ENCODE peak calls at places on chromosomes 13 and 19, in eight cellular contexts. J is AG04450, K is upper lobe of left lung, Y is lung, F is body of pancreas, T is heart left ventricle, A is adrenal gland, O is ascending aorta. M is an unnamed sample. For H3K9me3 and H3K27me3, the result is how much of the 10 kb centered on the place peaks cover.

GRCh38 chr19:8561071-8561764 is 16.0 kb downstream of the MYO1F start:
- DNase-seq in J (no peak), O (no peak), F (no peak), T (no peak), A (no peak), Y (no peak), K (no peak), M (no peak)

GRCh38 chr19:45733160-45733810 is at the start of gene MEIOSIN:
- DNase-seq in F (no peak), J (no peak), K (no peak), A (no peak), T (no peak), Y (no peak), O (no peak), M (no peak)

GRCh38 chr13:49066856-49067255 is 91.1 kb downstream of the FNDC3A start:
- DNase-seq in T (no peak), O (no peak), Y (no peak), F (no peak), K (no peak), A (no peak), J (no peak), M (no peak)

GRCh38 chr19:28960586-28960985 is 252.4 kb downstream of the UQCRFS1 start:
- DNase-seq in A (no peak), O (no peak), F (no peak), Y (no peak), T (no peak), J (no peak), K (no peak), M (no peak)

GRCh38 chr13:30845297-30846214 is 60.5 kb upstream of the MEDAG start:
- DNase-seq in K (no peak), T (no peak), O (no peak), J (no peak), F (no peak), Y (no peak), A (no peak), M (no peak)

GRCh38 chr13:39245688-39246087 is 207.4 kb downstream of the NHLRC3 start:
- DNase-seq in A (no peak), F (no peak), Y (no peak), O (no peak), J (no peak), K (no peak), T (no peak), M (no peak)

GRCh38 chr13:38628554-38628953 is 58.3 kb upstream of the FREM2 start:
- DNase-seq in T (no peak), Y (no peak), F (no peak), O (no peak), J (no peak), K (no peak), A (no peak), M (no peak)

GRCh38 chr19:55091126-55091910 is 15.6 kb downstream of the EPS8L1 start:
- DNase-seq in A (no peak), F (no peak), T (no peak), J (no peak), Y (no peak), K (no peak), O (no peak), M (no peak)

GRCh38 chr19:15161028-15161984 is 39.5 kb downstream of the NOTCH3 start:
- DNase-seq in O (no peak), K (no peak), J (no peak), F (no peak), Y (no peak), A (no peak), T (no peak), M (no peak)

GRCh38 chr13:95185851-95186250 is 115.4 kb downstream of the ABCC4 start:
- DNase-seq in K (peak), J (no peak), A (no peak), T (no peak), F (no peak), O (no peak), Y (no peak), M (no peak)

GRCh38 chr19:5985098-5985783 is 7.3 kb upstream of the RANBP3 start:
- DNase-seq in J (no peak), K (no peak), O (no peak), T (no peak), A (no peak), F (no peak), Y (no peak), M (no peak)

GRCh38 chr13:50513528-50513863 is 330.0 kb downstream of the DLEU7 start:
- DNase-seq in J (no peak), K (no peak), O (no peak), T (no peak), A (no peak), F (no peak), Y (no peak), M (no peak)

GRCh38 chr19:19543640-19544039 is 5.6 kb downstream of the CILP2 start:
- DNase-seq in A (no peak), F (no peak), J (no peak), T (no peak), K (no peak), O (no peak), Y (no peak), M (no peak)

GRCh38 chr19:19642506-19643157 is 825 bp downstream of the GMIP start:
- DNase-seq in Y (no peak), A (peak), T (peak), O (no peak), K (peak), F (no peak), J (no peak), M (no peak)

GRCh38 chr13:114115191-114115671 is 17.2 kb downstream of the RASA3 start:
- DNase-seq in T (no peak), A (peak), F (no peak), Y (no peak), K (peak), J (peak), O (peak), M (no peak)

GRCh38 chr13:74217816-74218215 is 83.6 kb upstream of the KLF12 start:
- DNase-seq in T (no peak), K (no peak), A (no peak), O (no peak), Y (no peak), F (no peak), J (peak), M (no peak)

GRCh38 chr19:2360876-2361232 is 789 bp downstream of the TMPRSS9 start:
- DNase-seq in Y (no peak), O (no peak), T (no peak), K (no peak), A (no peak), J (no peak), F (no peak), M (no peak)

GRCh38 chr19:8340341-8341096 is 2.5 kb downstream of the KANK3 start:
- DNase-seq in F (no peak), T (peak), Y (no peak), O (no peak), A (peak), K (peak), J (no peak), M (no peak)

GRCh38 chr13:44667950-44668349 is 91.8 kb upstream of the TSC22D1 start:
- DNase-seq in A (no peak), T (no peak), Y (no peak), O (no peak), F (no peak), K (no peak), J (no peak), M (no peak)

GRCh38 chr19:17170538-17171297 is 44.4 kb upstream of the USE1 start:
- DNase-seq in A (no peak), K (no peak), F (no peak), T (no peak), O (no peak), J (no peak), Y (no peak), M (no peak)

GRCh38 chr13:20499986-20500385 is 25.7 kb downstream of the CRYL1 start:
- DNase-seq in F (no peak), T (no peak), A (no peak), J (no peak), O (no peak), Y (no peak), K (no peak), M (no peak)

GRCh38 chr13:23959231-23959862 is 62.0 kb upstream of the C1QTNF9B start:
- DNase-seq in T (no peak), J (no peak), A (no peak), Y (no peak), K (no peak), F (no peak), O (no peak), M (no peak)

GRCh38 chr13:110841846-110842245 is 73.0 kb downstream of the ANKRD10 start:
- DNase-seq in T (no peak), K (no peak), A (no peak), Y (no peak), F (no peak), J (no peak), O (no peak), M (no peak)

GRCh38 chr13:114044486-114044885 is 70.6 kb upstream of the C13orf46 start:
- DNase-seq in T (no peak), K (no peak), O (no peak), J (no peak), F (no peak), A (no peak), Y (no peak), M (no peak)

GRCh38 chr19:13492128-13492527 is 14.2 kb downstream of the CACNA1A start:
- DNase-seq in O (no peak), T (no peak), F (no peak), A (no peak), J (peak), Y (no peak), K (no peak), M (no peak)

GRCh38 chr13:30576528-30576927 is 41.2 kb upstream of the USPL1 start:
- DNase-seq in O (no peak), K (no peak), Y (no peak), J (no peak), A (peak), T (peak), F (no peak), M (no peak)

GRCh38 chr13:85412448-85412847 is 386.8 kb downstream of the SLITRK6 start:
- DNase-seq in A (no peak), F (no peak), Y (no peak), T (no peak), O (no peak), J (no peak), K (no peak), M (no peak)

GRCh38 chr13:38223093-38223492 is 126.6 kb upstream of the UFM1 start:
- DNase-seq in J (no peak), O (no peak), K (no peak), T (no peak), Y (no peak), F (no peak), A (no peak), M (no peak)

DNA sequence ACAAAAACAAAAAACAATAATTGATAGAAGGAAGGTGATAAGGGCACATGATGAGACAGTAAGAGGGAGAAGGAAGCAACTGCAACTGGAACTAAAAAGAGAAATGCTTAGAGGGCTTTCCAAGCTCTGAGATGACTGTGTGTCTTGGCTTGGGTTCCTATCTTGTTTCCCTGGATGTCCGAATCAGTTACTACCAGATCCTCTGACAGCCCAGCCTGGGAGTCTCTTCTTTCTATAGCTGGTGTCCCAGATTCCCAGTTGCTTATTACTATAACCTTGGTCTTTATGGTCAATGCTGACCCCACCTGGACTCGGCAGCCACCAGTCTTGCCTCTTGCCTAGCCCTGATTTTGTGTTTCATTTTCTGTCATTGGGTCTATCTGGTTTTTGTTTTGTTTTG is 116.4 kb downstream of the RFC3 start:
- DNase-seq in T (no peak), F (no peak), K (no peak), A (no peak), O (no peak), J (no peak), Y (no peak), M (no peak)
- H3K9me3 ChIP-seq in T (under half), F (under half), K (under half), A (under half), O (under half), J (under half), Y (under half), M (under half)

GRCh38 chr13:34822681-34823080 is 119.4 kb upstream of the NBEA start:
- DNase-seq in K (no peak), T (no peak), J (no peak), A (no peak), O (no peak), Y (no peak), F (no peak), M (no peak)
- H3K27me3 ChIP-seq in K (under half), T (under half), J (under half), A (under half), O (under half), Y (under half), F (under half), M (under half)

DNA sequence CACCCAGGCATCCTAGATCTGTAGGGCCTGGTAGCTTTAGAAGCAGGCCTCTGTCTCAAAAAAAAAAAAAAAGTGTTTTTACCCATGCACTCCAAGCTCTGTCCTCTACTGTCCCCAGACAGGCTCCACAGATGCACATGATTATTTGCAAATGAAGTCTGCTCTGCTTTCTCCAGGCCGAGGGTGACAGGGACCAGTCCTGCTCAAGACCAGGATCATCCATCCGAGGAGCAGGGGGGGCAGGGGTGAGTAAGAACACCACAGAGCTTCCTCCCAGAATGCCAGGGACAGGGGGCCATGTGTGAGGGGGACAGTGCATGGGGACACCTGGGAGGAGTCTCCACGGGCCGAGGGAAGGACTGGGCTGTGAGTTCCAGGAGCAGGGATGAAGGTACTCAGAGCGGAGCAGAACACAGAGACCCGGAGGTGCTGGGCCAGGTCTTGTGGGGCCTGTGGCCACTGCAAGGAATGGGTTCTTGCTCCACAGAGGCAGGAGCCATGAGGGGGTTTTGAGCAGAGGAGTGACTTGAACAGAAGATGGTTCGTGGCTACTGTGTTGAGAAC is 51.6 kb downstream of the SLC7A9 start:
- DNase-seq in T (no peak), O (no peak), J (no peak), K (no peak), A (no peak), Y (no peak), F (no peak), M (no peak)
- TF ChIP-seq CTCF in T (no peak), O (no peak), J (no peak), K (no peak), A (no peak), Y (no peak), F (no peak), M (no peak)

DNA sequence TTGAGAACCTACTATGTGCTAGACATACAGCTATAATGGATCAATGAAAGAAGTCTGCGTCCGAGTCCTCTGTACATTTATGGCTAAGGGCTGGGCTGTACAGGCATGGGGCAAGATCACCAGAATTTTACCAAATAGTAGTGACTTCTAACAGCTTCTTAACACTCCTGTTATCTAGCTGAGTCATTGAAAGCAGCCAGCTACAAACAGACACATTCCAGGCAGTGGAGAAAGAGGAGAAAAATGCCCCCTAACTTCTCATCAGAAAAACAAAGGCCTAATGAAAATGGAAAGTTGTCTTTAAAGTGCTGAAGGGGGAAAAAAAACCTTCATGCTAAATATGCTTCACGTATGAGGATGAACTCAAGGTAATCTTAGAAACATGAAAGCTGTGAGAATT is 14.3 kb upstream of the ZNF667 start:
- DNase-seq in K (no peak), Y (no peak), A (no peak), F (no peak), O (no peak), J (no peak), T (no peak), M (no peak)
- H3K9me3 ChIP-seq in K (under half), Y (under half), A (under half), F (under half), O (half or more), J (under half), T (under half), M (half or more)